ENCODE peak calls at places on chromosomes 16 and 17, in seven cellular contexts. One of them, this sample, is unnamed.

GRCh38 chr16:68397710-68398171 is 50.6 kb downstream of the SMPD3 start:
- DNase-seq in HCT116: no peak
- DNase-seq in SK-N-SH: no peak
- DNase-seq in HepG2: no peak
- DNase-seq in H1: no peak
- DNase-seq in K562: no peak
- DNase-seq in GM12878: no peak
- DNase-seq in this sample: no peak

GRCh38 chr17:39791296-39791992 is 53.7 kb downstream of the GRB7 start:
- DNase-seq in K562: no peak
- DNase-seq in HepG2: no peak
- DNase-seq in HCT116: no peak
- DNase-seq in SK-N-SH: no peak
- DNase-seq in GM12878: no peak
- DNase-seq in H1: no peak
- DNase-seq in this sample: no peak

GRCh38 chr17:82881292-82881823 is 41.5 kb upstream of the ZNF750 start:
- DNase-seq in HCT116: no peak
- DNase-seq in GM12878: no peak
- DNase-seq in H1: no peak
- DNase-seq in K562: no peak
- DNase-seq in HepG2: no peak
- DNase-seq in SK-N-SH: no peak
- DNase-seq in this sample: no peak

GRCh38 chr17:74860229-74860998 is 729 bp upstream of the GRIN2C start:
- DNase-seq in K562: no peak
- DNase-seq in SK-N-SH: peak; percentile 74
- DNase-seq in HepG2: no peak
- DNase-seq in HCT116: no peak
- DNase-seq in GM12878: no peak
- DNase-seq in H1: peak; percentile 68
- DNase-seq in this sample: no peak

GRCh38 chr17:77279448-77280303 is 138.9 kb downstream of the SEC14L1 start:
- DNase-seq in HepG2: peak; percentile 86
- DNase-seq in HCT116: peak; percentile 73
- DNase-seq in GM12878: no peak
- DNase-seq in K562: peak; percentile 84
- DNase-seq in SK-N-SH: peak; percentile 44
- DNase-seq in H1: no peak
- DNase-seq in this sample: no peak

GRCh38 chr16:24544640-24545039 is 5.3 kb downstream of the RBBP6 start:
- DNase-seq in HCT116: no peak
- DNase-seq in K562: no peak
- DNase-seq in HepG2: no peak
- DNase-seq in SK-N-SH: no peak
- DNase-seq in H1: no peak
- DNase-seq in GM12878: no peak
- DNase-seq in this sample: no peak

GRCh38 chr17:34300652-34301390 is 15.3 kb downstream of the CCL11 start:
- DNase-seq in GM12878: no peak
- DNase-seq in H1: no peak
- DNase-seq in HCT116: no peak
- DNase-seq in K562: no peak
- DNase-seq in HepG2: no peak
- DNase-seq in SK-N-SH: no peak
- DNase-seq in this sample: no peak

GRCh38 chr16:84115919-84116719 is 623 bp downstream of the MBTPS1 start:
- DNase-seq in HCT116: no peak
- DNase-seq in K562: no peak
- DNase-seq in GM12878: no peak
- DNase-seq in HepG2: peak; percentile 54
- DNase-seq in H1: no peak
- DNase-seq in SK-N-SH: no peak
- DNase-seq in this sample: no peak

GRCh38 chr17:69265873-69266272 is 37.2 kb upstream of the ABCA10 start:
- DNase-seq in H1: no peak
- DNase-seq in GM12878: no peak
- DNase-seq in HepG2: no peak
- DNase-seq in K562: no peak
- DNase-seq in SK-N-SH: no peak
- DNase-seq in HCT116: no peak
- DNase-seq in this sample: no peak

GRCh38 chr16:5044011-5044540 is 10.3 kb upstream of the NAGPA start:
- DNase-seq in GM12878: no peak
- DNase-seq in HepG2: no peak
- DNase-seq in SK-N-SH: no peak
- DNase-seq in HCT116: no peak
- DNase-seq in K562: no peak
- DNase-seq in H1: no peak
- DNase-seq in this sample: no peak

GRCh38 chr16:76634847-76635697 is 357.9 kb downstream of the CNTNAP4 start:
- DNase-seq in HepG2: no peak
- DNase-seq in SK-N-SH: no peak
- DNase-seq in K562: peak; percentile 78
- DNase-seq in HCT116: no peak
- DNase-seq in H1: no peak
- DNase-seq in GM12878: no peak
- DNase-seq in this sample: no peak

GRCh38 chr17:72945468-72945867 is 147.0 kb downstream of the SLC39A11 start:
- DNase-seq in H1: no peak
- DNase-seq in SK-N-SH: no peak
- DNase-seq in HepG2: no peak
- DNase-seq in HCT116: no peak
- DNase-seq in K562: no peak
- DNase-seq in GM12878: no peak
- DNase-seq in this sample: no peak

GRCh38 chr17:34452769-34453168 is 89.7 kb upstream of the CCL1 start:
- DNase-seq in K562: no peak
- DNase-seq in H1: no peak
- DNase-seq in HCT116: no peak
- DNase-seq in SK-N-SH: no peak
- DNase-seq in HepG2: no peak
- DNase-seq in GM12878: no peak
- DNase-seq in this sample: no peak

GRCh38 chr16:87806608-87807546 is 41.1 kb upstream of the KLHDC4 start:
- DNase-seq in GM12878: no peak
- DNase-seq in H1: peak; percentile 61
- DNase-seq in K562: peak; percentile 48
- DNase-seq in HepG2: peak; percentile 61
- DNase-seq in SK-N-SH: peak; percentile 86
- DNase-seq in HCT116: peak; percentile 77
- DNase-seq in this sample: peak; percentile 41

GRCh38 chr16:9219811-9220210 is 128.4 kb downstream of the HAPSTR1 start:
- DNase-seq in K562: no peak
- DNase-seq in HepG2: no peak
- DNase-seq in HCT116: no peak
- DNase-seq in H1: no peak
- DNase-seq in GM12878: no peak
- DNase-seq in SK-N-SH: no peak
- DNase-seq in this sample: no peak

GRCh38 chr16:5393070-5393469 is 295.5 kb upstream of the EEF2KMT start:
- DNase-seq in SK-N-SH: no peak
- DNase-seq in HCT116: no peak
- DNase-seq in GM12878: no peak
- DNase-seq in K562: no peak
- DNase-seq in H1: no peak
- DNase-seq in HepG2: no peak
- DNase-seq in this sample: no peak

GRCh38 chr17:17792143-17792550 is 44.6 kb downstream of the SREBF1 start:
- DNase-seq in SK-N-SH: peak; percentile 61
- DNase-seq in GM12878: no peak
- DNase-seq in HCT116: no peak
- DNase-seq in K562: no peak
- DNase-seq in HepG2: no peak
- DNase-seq in H1: no peak
- DNase-seq in this sample: no peak

GRCh38 chr17:76240461-76241204 is at the start of gene RNF157:
- DNase-seq in SK-N-SH: peak; percentile 97
- DNase-seq in H1: peak; percentile 82
- DNase-seq in HCT116: no peak
- DNase-seq in GM12878: no peak
- DNase-seq in HepG2: peak; percentile 17
- DNase-seq in K562: peak; percentile 94
- DNase-seq in this sample: no peak

GRCh38 chr16:11198817-11199216 is 57.2 kb downstream of the SOCS1 start:
- DNase-seq in SK-N-SH: no peak
- DNase-seq in K562: peak; percentile 87
- DNase-seq in GM12878: no peak
- DNase-seq in H1: no peak
- DNase-seq in HepG2: no peak
- DNase-seq in HCT116: peak; percentile 70
- DNase-seq in this sample: no peak

GRCh38 chr17:14545156-14545906 is 244.4 kb downstream of the HS3ST3B1 start:
- DNase-seq in SK-N-SH: no peak
- DNase-seq in K562: no peak
- DNase-seq in HCT116: no peak
- DNase-seq in H1: no peak
- DNase-seq in HepG2: no peak
- DNase-seq in GM12878: no peak
- DNase-seq in this sample: no peak
- TF ChIP-seq SIN3A in SK-N-SH: no peak
- TF ChIP-seq SIN3A in K562: no peak
- TF ChIP-seq SIN3A in HCT116: no peak
- TF ChIP-seq SIN3A in H1: no peak
- TF ChIP-seq SIN3A in HepG2: no peak
- TF ChIP-seq SIN3A in GM12878: no peak
- TF ChIP-seq SIN3A in this sample: no peak

GRCh38 chr17:7832431-7832830 is 1.6 kb upstream of the KDM6B start:
- DNase-seq in HCT116: no peak
- DNase-seq in GM12878: no peak
- DNase-seq in SK-N-SH: no peak
- DNase-seq in HepG2: no peak
- DNase-seq in H1: no peak
- DNase-seq in K562: no peak
- DNase-seq in this sample: no peak

GRCh38 chr17:7834891-7835817 is 1.1 kb downstream of the KDM6B start:
- DNase-seq in SK-N-SH: peak; percentile 92
- DNase-seq in K562: peak; percentile 84
- DNase-seq in H1: peak; percentile 89
- DNase-seq in GM12878: peak; percentile 90
- DNase-seq in HepG2: peak; percentile 96
- DNase-seq in HCT116: peak; percentile 98
- DNase-seq in this sample: peak; percentile 96

GRCh38 chr17:7834554-7834890 is 505 bp downstream of the KDM6B start:
- DNase-seq in K562: peak; percentile 35
- DNase-seq in HepG2: peak; percentile 64
- DNase-seq in H1: no peak
- DNase-seq in SK-N-SH: peak; percentile 58
- DNase-seq in HCT116: no peak
- DNase-seq in GM12878: no peak
- DNase-seq in this sample: no peak

GRCh38 chr17:7833795-7834553 is at the start of gene KDM6B:
- DNase-seq in H1: peak; percentile 92
- DNase-seq in K562: peak; percentile 81
- DNase-seq in SK-N-SH: peak; percentile 89
- DNase-seq in GM12878: no peak
- DNase-seq in HCT116: peak; percentile 80
- DNase-seq in HepG2: peak; percentile 83
- DNase-seq in this sample: no peak

GRCh38 chr17:7833011-7833794 is 814 bp upstream of the KDM6B start:
- DNase-seq in SK-N-SH: no peak
- DNase-seq in HepG2: no peak
- DNase-seq in K562: no peak
- DNase-seq in HCT116: no peak
- DNase-seq in GM12878: no peak
- DNase-seq in H1: no peak
- DNase-seq in this sample: no peak
- H3K27me3 ChIP-seq in SK-N-SH: peaks cover 7% of the 10 kb centered on the region
- H3K27me3 ChIP-seq in HepG2: peaks cover 27% of the 10 kb centered on the region
- H3K27me3 ChIP-seq in K562: peaks cover 14% of the 10 kb centered on the region
- H3K27me3 ChIP-seq in HCT116: no peaks in the 10 kb centered on the region
- H3K27me3 ChIP-seq in GM12878: peaks cover 1% of the 10 kb centered on the region
- H3K27me3 ChIP-seq in H1: peaks cover 23% of the 10 kb centered on the region
- H3K27me3 ChIP-seq in this sample: no peaks in the 10 kb centered on the region

GRCh38 chr16:53043986-53044571 is 8.6 kb downstream of the CHD9NB start:
- DNase-seq in K562: no peak
- DNase-seq in SK-N-SH: no peak
- DNase-seq in H1: peak; percentile 98
- DNase-seq in HCT116: no peak
- DNase-seq in HepG2: peak; percentile 68
- DNase-seq in GM12878: no peak
- DNase-seq in this sample: no peak
- TF ChIP-seq SIN3A in K562: no peak
- TF ChIP-seq SIN3A in SK-N-SH: no peak
- TF ChIP-seq SIN3A in H1: no peak
- TF ChIP-seq SIN3A in HCT116: no peak
- TF ChIP-seq SIN3A in HepG2: no peak
- TF ChIP-seq SIN3A in GM12878: no peak
- TF ChIP-seq SIN3A in this sample: no peak

DNA sequence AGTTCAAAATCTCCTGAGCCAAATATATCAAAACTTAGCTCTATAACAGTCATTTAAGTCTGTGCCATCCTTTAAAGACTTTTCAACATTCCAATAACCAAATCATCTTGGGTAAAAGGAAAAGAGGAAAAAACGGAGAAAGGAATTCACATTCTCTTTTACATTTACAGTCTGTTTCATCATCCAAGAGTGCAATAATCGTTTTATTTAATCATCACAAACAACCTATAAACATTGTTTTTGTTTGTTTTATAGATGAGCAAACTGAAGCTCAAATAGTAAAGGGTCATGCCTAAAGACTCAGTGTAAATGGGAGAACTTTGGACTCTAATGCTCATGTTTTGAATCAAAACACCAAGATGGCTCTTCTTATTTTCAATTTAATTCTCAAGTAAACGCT is 252.3 kb downstream of the TOX3 start:
- DNase-seq in HCT116: no peak
- DNase-seq in K562: no peak
- DNase-seq in SK-N-SH: no peak
- DNase-seq in GM12878: no peak
- DNase-seq in H1: no peak
- DNase-seq in HepG2: no peak
- DNase-seq in this sample: no peak
- H3K27me3 ChIP-seq in HCT116: no peaks in the 10 kb centered on the region
- H3K27me3 ChIP-seq in K562: no peaks in the 10 kb centered on the region
- H3K27me3 ChIP-seq in SK-N-SH: no peaks in the 10 kb centered on the region
- H3K27me3 ChIP-seq in GM12878: no peaks in the 10 kb centered on the region
- H3K27me3 ChIP-seq in H1: no peaks in the 10 kb centered on the region
- H3K27me3 ChIP-seq in HepG2: no peaks in the 10 kb centered on the region
- H3K27me3 ChIP-seq in this sample: no peaks in the 10 kb centered on the region

DNA sequence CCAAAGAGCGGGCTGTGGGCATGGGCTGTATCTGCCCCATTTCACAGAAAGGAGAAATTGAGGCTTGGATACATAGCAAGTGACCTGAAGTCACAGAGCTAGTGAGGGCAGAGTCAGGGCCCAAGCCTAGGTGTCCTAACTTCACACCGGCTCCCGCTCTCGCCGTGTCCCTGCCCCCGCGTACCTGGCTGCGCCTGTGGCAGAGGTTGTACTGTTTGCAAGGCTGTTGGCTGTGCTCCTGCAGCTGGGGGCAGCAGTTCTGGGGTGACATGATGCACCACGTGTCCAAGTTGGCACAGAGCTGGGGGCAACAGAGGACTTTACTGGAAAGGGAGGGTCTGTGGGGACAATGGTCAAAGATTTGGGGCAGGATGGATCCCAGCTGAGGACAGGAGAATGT is 3.4 kb downstream of the DHX58 start:
- DNase-seq in H1: no peak
- DNase-seq in SK-N-SH: no peak
- DNase-seq in GM12878: no peak
- DNase-seq in HCT116: no peak
- DNase-seq in K562: no peak
- DNase-seq in HepG2: no peak
- DNase-seq in this sample: no peak
- TF ChIP-seq SIN3A in H1: no peak
- TF ChIP-seq SIN3A in SK-N-SH: no peak
- TF ChIP-seq SIN3A in GM12878: no peak
- TF ChIP-seq SIN3A in HCT116: no peak
- TF ChIP-seq SIN3A in K562: no peak
- TF ChIP-seq SIN3A in HepG2: no peak
- TF ChIP-seq SIN3A in this sample: no peak